ENCODE peak calls at places on chromosomes 2 and 18, in four cellular contexts. B is cardiac fibroblast, K is SW480, G is pancreas. D is an unnamed sample.

GRCh38 chr18:40867452-40867851 is 1087.6 kb upstream of the PIK3C3 start:
- DNase-seq in B (peak), K (no peak), G (no peak), D (peak)

GRCh38 chr2:24183369-24184069 is 8.7 kb downstream of the FAM228A start:
- DNase-seq in B (peak), K (no peak), G (no peak), D (no peak)

GRCh38 chr2:215507126-215507525 is 71.3 kb upstream of the FN1 start:
- DNase-seq in B (no peak), K (no peak), G (no peak), D (no peak)

GRCh38 chr18:64132871-64133270 is 16.0 kb downstream of the LINC00305 start:
- DNase-seq in B (no peak), K (no peak), G (no peak), D (no peak)

GRCh38 chr2:42979416-42979869 is 187.1 kb upstream of the HAAO start:
- DNase-seq in B (no peak), K (peak), G (peak), D (no peak)

GRCh38 chr2:58428553-58429284 is 187.6 kb upstream of the FANCL start:
- DNase-seq in B (no peak), K (no peak), G (peak), D (peak)

GRCh38 chr18:77209587-77209986 is 40.1 kb upstream of the GALR1 start:
- DNase-seq in B (no peak), K (no peak), G (no peak), D (peak)

GRCh38 chr2:69298261-69298660 is 88.8 kb downstream of the GFPT1 start:
- DNase-seq in B (peak), K (peak), G (no peak), D (no peak)

GRCh38 chr2:2773692-2774091 is 442.6 kb upstream of the MYT1L start:
- DNase-seq in B (no peak), K (no peak), G (no peak), D (no peak)

GRCh38 chr2:16080071-16080470 is 139.7 kb downstream of the MYCN start:
- DNase-seq in B (no peak), K (no peak), G (no peak), D (no peak)

GRCh38 chr2:231167745-231168459 is 30.5 kb upstream of the ARMC9 start:
- DNase-seq in B (peak), K (no peak), G (no peak), D (no peak)

GRCh38 chr2:26840937-26841610 is 6.9 kb upstream of the DPYSL5 start:
- DNase-seq in B (no peak), K (peak), G (no peak), D (no peak)

GRCh38 chr18:31487251-31488015 is 10.5 kb upstream of the DSG2 start:
- DNase-seq in B (peak), K (no peak), G (no peak), D (no peak)

GRCh38 chr18:48563027-48563426 is 24.2 kb downstream of the CTIF start:
- DNase-seq in B (peak), K (no peak), G (no peak), D (no peak)

GRCh38 chr2:115609978-115610377 is 1167.5 kb downstream of the DPP10 start:
- DNase-seq in B (no peak), K (no peak), G (peak), D (no peak)

GRCh38 chr2:228674155-228674554 is 492.7 kb upstream of the SPHKAP start:
- DNase-seq in B (no peak), K (no peak), G (no peak), D (no peak)

GRCh38 chr2:31354837-31355236 is 59.7 kb downstream of the XDH start:
- DNase-seq in B (peak), K (no peak), G (no peak), D (no peak)

D was measured in erythroblast.